ENCODE peak calls at places on chromosomes 3 and 15, in eight cellular contexts. One of them, this sample, is unnamed.

GRCh38 chr3:183080628-183081027 is 18.7 kb downstream of the MCCC1 start:
- DNase-seq in NCI-H524 treated with DMSO at 0.1 percent for 48 hours: no peak
- DNase-seq in HS-27A: no peak
- DNase-seq in HTR-8/SVneo: no peak
- DNase-seq in HEK293T: no peak
- DNase-seq in mesenteric fat pad: no peak
- DNase-seq in esophagus squamous epithelium: no peak
- DNase-seq in pancreas: no peak
- DNase-seq in this sample: no peak

GRCh38 chr15:37931868-37932267 is 2.6 kb upstream of the TMCO5A start:
- DNase-seq in esophagus squamous epithelium: no peak
- DNase-seq in HS-27A: no peak
- DNase-seq in HTR-8/SVneo: no peak
- DNase-seq in HEK293T: no peak
- DNase-seq in NCI-H524 treated with DMSO at 0.1 percent for 48 hours: no peak
- DNase-seq in pancreas: no peak
- DNase-seq in mesenteric fat pad: no peak
- DNase-seq in this sample: peak

GRCh38 chr15:58472821-58473581 is 41.2 kb downstream of the LIPC start:
- DNase-seq in esophagus squamous epithelium: no peak
- DNase-seq in pancreas: no peak
- DNase-seq in NCI-H524 treated with DMSO at 0.1 percent for 48 hours: no peak
- DNase-seq in HS-27A: no peak
- DNase-seq in HEK293T: no peak
- DNase-seq in HTR-8/SVneo: no peak
- DNase-seq in mesenteric fat pad: no peak
- DNase-seq in this sample: no peak

GRCh38 chr3:8278448-8278847 is 223.2 kb upstream of the LMCD1 start:
- DNase-seq in HS-27A: no peak
- DNase-seq in NCI-H524 treated with DMSO at 0.1 percent for 48 hours: no peak
- DNase-seq in HTR-8/SVneo: no peak
- DNase-seq in esophagus squamous epithelium: no peak
- DNase-seq in mesenteric fat pad: no peak
- DNase-seq in pancreas: no peak
- DNase-seq in HEK293T: peak
- DNase-seq in this sample: no peak

GRCh38 chr3:104956620-104957345 is 409.9 kb upstream of the ALCAM start:
- DNase-seq in HTR-8/SVneo: no peak
- DNase-seq in mesenteric fat pad: no peak
- DNase-seq in pancreas: peak
- DNase-seq in esophagus squamous epithelium: no peak
- DNase-seq in HS-27A: no peak
- DNase-seq in NCI-H524 treated with DMSO at 0.1 percent for 48 hours: no peak
- DNase-seq in HEK293T: no peak
- DNase-seq in this sample: no peak

GRCh38 chr15:57559875-57560274 is 31.8 kb upstream of the MYZAP start:
- DNase-seq in mesenteric fat pad: peak
- DNase-seq in pancreas: no peak
- DNase-seq in HS-27A: no peak
- DNase-seq in HEK293T: peak
- DNase-seq in esophagus squamous epithelium: no peak
- DNase-seq in HTR-8/SVneo: peak
- DNase-seq in NCI-H524 treated with DMSO at 0.1 percent for 48 hours: no peak
- DNase-seq in this sample: no peak

GRCh38 chr3:190614466-190615384 is 100.8 kb downstream of the IL1RAP start:
- DNase-seq in NCI-H524 treated with DMSO at 0.1 percent for 48 hours: no peak
- DNase-seq in esophagus squamous epithelium: no peak
- DNase-seq in mesenteric fat pad: no peak
- DNase-seq in pancreas: no peak
- DNase-seq in HEK293T: no peak
- DNase-seq in HS-27A: no peak
- DNase-seq in HTR-8/SVneo: no peak
- DNase-seq in this sample: no peak

GRCh38 chr3:140500473-140500872 is 177.4 kb upstream of the TRIM42 start:
- DNase-seq in HTR-8/SVneo: no peak
- DNase-seq in NCI-H524 treated with DMSO at 0.1 percent for 48 hours: no peak
- DNase-seq in pancreas: no peak
- DNase-seq in HEK293T: no peak
- DNase-seq in esophagus squamous epithelium: no peak
- DNase-seq in mesenteric fat pad: no peak
- DNase-seq in HS-27A: no peak
- DNase-seq in this sample: no peak

GRCh38 chr15:68570974-68571373 is 7.8 kb upstream of the CORO2B start:
- DNase-seq in HTR-8/SVneo: no peak
- DNase-seq in pancreas: no peak
- DNase-seq in mesenteric fat pad: no peak
- DNase-seq in NCI-H524 treated with DMSO at 0.1 percent for 48 hours: no peak
- DNase-seq in esophagus squamous epithelium: no peak
- DNase-seq in HS-27A: no peak
- DNase-seq in HEK293T: no peak
- DNase-seq in this sample: no peak

This sample was measured in AG04449.